ENCODE peak calls at places on chromosomes 13 and 19, in ten cellular contexts. M is IMR-90; U is CD4-positive, alpha-beta memory T cell; Q is aorta; Z is fibroblast of lung; X is hepatocyte; A is mesendoderm; Y is left ventricle myocardium inferior; R is uterus; P is heart right ventricle. B is an unnamed sample.

GRCh38 chr13:50225188-50226155 is 210.2 kb downstream of the KCNRG start:
- DNase-seq in M (no peak), U (no peak), Q (no peak), Z (no peak), X (no peak), A (no peak), Y (no peak), R (no peak), P (no peak), B (no peak)

GRCh38 chr13:72839831-72840426 is 58.0 kb downstream of the PIBF1 start:
- DNase-seq in M (peak), U (peak), Q (no peak), Z (peak), X (peak), A (peak), Y (peak), R (no peak), P (no peak), B (peak)

GRCh38 chr13:73995752-73996151 is 138.5 kb downstream of the KLF12 start:
- DNase-seq in M (no peak), U (no peak), Q (peak), Z (no peak), X (no peak), A (no peak), Y (no peak), R (no peak), P (no peak), B (no peak)

GRCh38 chr19:32104465-32105235 is 240.8 kb upstream of the ZNF507 start:
- DNase-seq in M (no peak), U (no peak), Q (no peak), Z (peak), X (peak), A (no peak), Y (no peak), R (peak), P (no peak), B (peak)

GRCh38 chr19:48645652-48646191 is at the start of gene CA11:
- DNase-seq in M (no peak), U (no peak), Q (no peak), Z (no peak), X (peak), A (peak), Y (no peak), R (no peak), P (no peak), B (peak)

GRCh38 chr19:16896098-16896912 is 7.5 kb downstream of the F2RL3 start:
- DNase-seq in M (no peak), U (no peak), Q (no peak), Z (no peak), X (peak), A (peak), Y (no peak), R (no peak), P (no peak), B (no peak)

GRCh38 chr13:51245583-51245982 is 23.4 kb downstream of the FAM124A start:
- DNase-seq in M (no peak), U (no peak), Q (no peak), Z (no peak), X (no peak), A (no peak), Y (no peak), R (no peak), P (no peak), B (no peak)

GRCh38 chr19:16289594-16289993 is 35.0 kb upstream of the KLF2 start:
- DNase-seq in M (no peak), U (no peak), Q (no peak), Z (no peak), X (no peak), A (peak), Y (no peak), R (no peak), P (no peak), B (no peak)

GRCh38 chr19:16064209-16064889 is 11.9 kb upstream of the TPM4 start:
- DNase-seq in M (no peak), U (no peak), Q (no peak), Z (no peak), X (no peak), A (no peak), Y (no peak), R (no peak), P (no peak), B (no peak)

GRCh38 chr19:7545904-7546303 is 10.4 kb downstream of the PNPLA6 start:
- DNase-seq in M (no peak), U (no peak), Q (no peak), Z (no peak), X (no peak), A (no peak), Y (no peak), R (no peak), P (no peak), B (no peak)

GRCh38 chr19:4077800-4078683 is 11.3 kb upstream of the ZBTB7A start:
- DNase-seq in M (no peak), U (no peak), Q (peak), Z (peak), X (peak), A (peak), Y (peak), R (peak), P (peak), B (peak)

GRCh38 chr19:676343-677105 is at the start of gene FSTL3:
- DNase-seq in M (no peak), U (no peak), Q (no peak), Z (peak), X (peak), A (no peak), Y (no peak), R (peak), P (no peak), B (peak)

GRCh38 chr13:79781829-79782540 is 301.0 kb downstream of the NDFIP2 start:
- DNase-seq in M (peak), U (no peak), Q (no peak), Z (no peak), X (no peak), A (no peak), Y (no peak), R (no peak), P (no peak), B (no peak)

GRCh38 chr13:79779761-79780160 is 298.8 kb downstream of the NDFIP2 start:
- DNase-seq in M (peak), U (no peak), Q (peak), Z (peak), X (peak), A (peak), Y (no peak), R (peak), P (no peak), B (peak)

GRCh38 chr13:79779061-79779460 is 298.1 kb downstream of the NDFIP2 start:
- DNase-seq in M (no peak), U (no peak), Q (no peak), Z (no peak), X (no peak), A (no peak), Y (no peak), R (no peak), P (no peak), B (no peak)

GRCh38 chr13:79782541-79783216 is 301.7 kb downstream of the NDFIP2 start:
- DNase-seq in M (peak), U (no peak), Q (peak), Z (peak), X (peak), A (peak), Y (peak), R (no peak), P (peak), B (no peak)

GRCh38 chr13:79780240-79780639 is 299.3 kb downstream of the NDFIP2 start:
- DNase-seq in M (peak), U (no peak), Q (no peak), Z (peak), X (no peak), A (no peak), Y (no peak), R (no peak), P (no peak), B (no peak)
- H3K27ac ChIP-seq in M (peak), U (no peak), Q (no peak), Z (peak), X (peak), A (no peak), Y (peak), R (no peak), P (peak), B (no peak)

GRCh38 chr13:30119476-30119875 is 187.9 kb downstream of the KATNAL1 start:
- DNase-seq in M (peak), U (peak), Q (no peak), Z (peak), X (peak), A (no peak), Y (no peak), R (peak), P (no peak), B (peak)

GRCh38 chr13:30120133-30120822 is 187.1 kb downstream of the KATNAL1 start:
- DNase-seq in M (no peak), U (no peak), Q (no peak), Z (no peak), X (no peak), A (no peak), Y (no peak), R (no peak), P (no peak), B (no peak)

GRCh38 chr13:30121666-30122065 is 185.7 kb downstream of the KATNAL1 start:
- DNase-seq in M (no peak), U (no peak), Q (no peak), Z (no peak), X (no peak), A (no peak), Y (no peak), R (no peak), P (no peak), B (no peak)

GRCh38 chr13:30123575-30123974 is 183.8 kb downstream of the KATNAL1 start:
- DNase-seq in M (no peak), U (no peak), Q (no peak), Z (no peak), X (no peak), A (no peak), Y (no peak), R (no peak), P (no peak), B (no peak)

DNA sequence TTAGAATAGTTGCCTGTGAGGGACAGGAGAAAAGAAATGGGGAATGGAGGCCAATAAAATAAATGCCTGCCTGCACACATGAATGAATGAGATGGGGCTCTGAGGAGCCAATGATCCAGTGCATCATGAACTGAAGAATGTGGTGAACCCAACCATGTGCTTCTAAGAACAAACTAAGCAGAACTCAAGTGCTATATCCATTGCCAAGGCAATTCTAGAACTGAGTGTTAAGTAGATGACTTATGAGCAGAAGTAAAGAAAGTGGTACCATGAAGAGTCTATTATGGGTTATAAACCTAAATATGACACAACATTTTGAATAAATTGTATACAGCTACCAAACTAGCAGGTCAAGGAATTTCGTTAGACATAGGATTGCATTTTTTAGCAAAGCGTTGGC is 186.1 kb downstream of the KATNAL1 start:
- DNase-seq in M (no peak), U (no peak), Q (no peak), Z (no peak), X (no peak), A (no peak), Y (no peak), R (no peak), P (no peak), B (no peak)
- H3K27ac ChIP-seq in M (no peak), U (no peak), Q (no peak), Z (no peak), X (no peak), A (no peak), Y (no peak), R (no peak), P (no peak), B (no peak)

DNA sequence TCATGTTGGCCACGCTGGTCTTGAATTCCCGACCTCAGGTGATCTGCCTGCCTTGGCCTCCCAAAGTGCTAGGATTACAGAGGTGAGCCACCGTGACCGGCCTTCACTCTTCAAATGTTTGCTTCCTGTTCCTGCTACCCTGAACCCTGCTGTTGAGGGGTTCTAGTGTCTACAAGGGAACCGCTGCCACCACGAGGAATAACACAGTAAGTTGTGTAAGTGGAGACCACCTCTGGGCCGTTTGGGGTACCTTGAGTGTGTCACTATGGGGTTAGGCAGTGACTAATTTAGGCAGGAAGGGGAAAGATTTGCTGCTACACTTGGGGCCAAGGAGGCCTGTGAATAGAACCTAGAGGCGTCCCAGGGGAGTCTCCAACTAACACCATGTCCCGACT is 2.2 kb upstream of the MYADM start:
- DNase-seq in M (no peak), U (no peak), Q (no peak), Z (no peak), X (no peak), A (no peak), Y (no peak), R (no peak), P (no peak), B (no peak)
- H3K27ac ChIP-seq in M (peak), U (peak), Q (peak), Z (peak), X (peak), A (peak), Y (peak), R (peak), P (peak), B (peak)

DNA sequence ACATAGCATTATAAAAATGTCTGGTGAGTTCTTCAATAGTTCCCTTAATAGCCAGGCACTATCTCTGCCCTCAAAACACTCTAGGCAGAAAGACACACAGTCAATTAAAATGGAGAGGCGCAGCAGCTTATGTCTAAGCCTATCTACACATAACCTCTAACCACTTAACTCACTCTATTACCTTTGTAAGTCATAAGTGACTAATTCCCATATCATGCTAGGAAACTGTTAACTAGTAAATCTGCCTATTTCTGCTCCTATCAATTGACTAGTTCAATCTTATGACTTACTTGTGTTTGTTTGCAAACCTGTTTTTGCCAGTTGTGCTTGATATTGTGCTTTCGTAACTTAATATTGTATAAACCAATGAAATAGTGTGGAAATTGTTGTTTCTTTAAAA is 3.2 kb downstream of the CCDC122 start:
- DNase-seq in M (no peak), U (no peak), Q (no peak), Z (no peak), X (no peak), A (no peak), Y (no peak), R (no peak), P (no peak), B (peak)
- H3K27ac ChIP-seq in M (no peak), U (no peak), Q (no peak), Z (no peak), X (no peak), A (no peak), Y (no peak), R (no peak), P (no peak), B (peak)

GRCh38 chr13:29926077-29926476 is 75.7 kb upstream of the UBL3 start:
- DNase-seq in M (no peak), U (no peak), Q (no peak), Z (no peak), X (no peak), A (no peak), Y (no peak), R (no peak), P (no peak), B (no peak)
- H3K27ac ChIP-seq in M (no peak), U (no peak), Q (peak), Z (no peak), X (peak), A (no peak), Y (peak), R (no peak), P (no peak), B (no peak)